ENCODE peak calls at places on chromosomes 3 and 15, in six cellular contexts. U is heart right ventricle, W is Peyer's patch, R is tibial nerve, X is OCI-LY7, V is stomach. H is an unnamed sample.

GRCh38 chr3:14925729-14926591 is 21.4 kb upstream of the NR2C2 start:
- DNase-seq in U (no peak), W (peak; percentile 69), R (no peak), X (peak; percentile 71), V (no peak), H (no peak)

GRCh38 chr3:119428538-119428937 is 34.9 kb downstream of the TMEM39A start:
- DNase-seq in U (no peak), W (no peak), R (no peak), X (peak; percentile 26), V (no peak), H (no peak)

GRCh38 chr3:38599886-38600285 is 49.6 kb downstream of the SCN5A start:
- DNase-seq in U (no peak), W (no peak), R (no peak), X (no peak), V (no peak), H (no peak)

GRCh38 chr15:78565951-78566774 is 843 bp downstream of the CHRNA5 start:
- DNase-seq in U (no peak), W (no peak), R (no peak), X (no peak), V (no peak), H (no peak)

GRCh38 chr3:81758275-81758674 is 3.2 kb downstream of the GBE1 start:
- DNase-seq in U (no peak), W (no peak), R (no peak), X (no peak), V (no peak), H (no peak)

GRCh38 chr3:70919661-70920060 is 607.2 kb upstream of the MDFIC2 start:
- DNase-seq in U (no peak), W (no peak), R (no peak), X (no peak), V (no peak), H (no peak)

GRCh38 chr3:41507336-41508062 is 308.2 kb downstream of the CTNNB1 start:
- DNase-seq in U (no peak), W (no peak), R (no peak), X (no peak), V (no peak), H (no peak)

GRCh38 chr15:70362911-70363310 is 265.2 kb upstream of the TLE3 start:
- DNase-seq in U (peak; percentile 32), W (no peak), R (no peak), X (peak; percentile 10), V (peak; percentile 63), H (peak; percentile 69)

GRCh38 chr3:145124886-145125285 is 1036.1 kb downstream of the PLOD2 start:
- DNase-seq in U (no peak), W (no peak), R (no peak), X (no peak), V (no peak), H (no peak)

GRCh38 chr15:100464895-100465294 is 63.9 kb downstream of the CERS3 start:
- DNase-seq in U (no peak), W (no peak), R (no peak), X (peak; percentile 50), V (no peak), H (no peak)

GRCh38 chr3:171309906-171310359 is 150.3 kb downstream of the TNIK start:
- DNase-seq in U (no peak), W (no peak), R (no peak), X (no peak), V (no peak), H (no peak)

GRCh38 chr3:170780955-170781354 is 89.0 kb downstream of the RPL22L1 start:
- DNase-seq in U (no peak), W (no peak), R (no peak), X (no peak), V (no peak), H (no peak)

GRCh38 chr15:74345051-74345450 is 22.4 kb downstream of the CYP11A1 start:
- DNase-seq in U (no peak), W (no peak), R (no peak), X (no peak), V (no peak), H (peak; percentile 58)

GRCh38 chr3:190044142-190044541 is 76.6 kb downstream of the P3H2 start:
- DNase-seq in U (no peak), W (no peak), R (no peak), X (no peak), V (no peak), H (no peak)
- H3K27ac ChIP-seq in U (no peak overlapping the region), W (no peak overlapping the region), R (no peak overlapping the region), X (no peak overlapping the region), V (no peak overlapping the region), H (no peak overlapping the region)

GRCh38 chr15:39873978-39874377 is 46.1 kb downstream of the GPR176 start:
- DNase-seq in U (no peak), W (no peak), R (no peak), X (no peak), V (no peak), H (no peak)

GRCh38 chr15:39878401-39878775 is 41.7 kb downstream of the GPR176 start:
- DNase-seq in U (no peak), W (no peak), R (no peak), X (no peak), V (no peak), H (no peak)

GRCh38 chr15:39869858-39870515 is 50.1 kb downstream of the GPR176 start:
- DNase-seq in U (no peak), W (no peak), R (no peak), X (no peak), V (no peak), H (no peak)

GRCh38 chr15:39869251-39869650 is 50.8 kb downstream of the GPR176 start:
- DNase-seq in U (no peak), W (no peak), R (no peak), X (no peak), V (no peak), H (no peak)

GRCh38 chr15:39874890-39875549 is 45.0 kb downstream of the GPR176 start:
- DNase-seq in U (no peak), W (peak; percentile 57), R (no peak), X (peak; percentile 33), V (peak; percentile 36), H (no peak)
- TF ChIP-seq CTCF in U (peak; percentile 22), W (no peak), R (peak; percentile 23), X (peak; percentile 80), V (peak; percentile 45), H (no peak)

GRCh38 chr15:95416576-95416975 is 913.9 kb upstream of the NR2F2 start:
- DNase-seq in U (no peak), W (no peak), R (no peak), X (no peak), V (no peak), H (no peak)
- H3K27ac ChIP-seq in U (no peak overlapping the region), W (no peak overlapping the region), R (no peak overlapping the region), X (no peak overlapping the region), V (no peak overlapping the region), H (peak overlapping the region; percentile 53)

GRCh38 chr3:132981746-132982145 is 56.4 kb upstream of the TMEM108 start:
- DNase-seq in U (no peak), W (no peak), R (no peak), X (no peak), V (no peak), H (no peak)
- TF ChIP-seq CTCF in U (no peak), W (no peak), R (no peak), X (no peak), V (no peak), H (no peak)

GRCh38 chr3:11541321-11542303 is 102.1 kb downstream of the VGLL4 start:
- DNase-seq in U (no peak), W (no peak), R (peak; percentile 6), X (no peak), V (no peak), H (no peak)

GRCh38 chr3:11539218-11539617 is 104.5 kb downstream of the VGLL4 start:
- DNase-seq in U (no peak), W (no peak), R (no peak), X (no peak), V (no peak), H (no peak)

GRCh38 chr3:11538581-11538980 is 105.1 kb downstream of the VGLL4 start:
- DNase-seq in U (no peak), W (no peak), R (no peak), X (no peak), V (no peak), H (no peak)

GRCh38 chr3:11536936-11537612 is 106.6 kb downstream of the VGLL4 start:
- DNase-seq in U (no peak), W (no peak), R (no peak), X (no peak), V (no peak), H (no peak)

GRCh38 chr3:11539677-11540076 is 104.0 kb downstream of the VGLL4 start:
- DNase-seq in U (no peak), W (no peak), R (no peak), X (no peak), V (no peak), H (no peak)
- H3K27ac ChIP-seq in U (no peak overlapping the region), W (no peak overlapping the region), R (no peak overlapping the region), X (no peak overlapping the region), V (no peak overlapping the region), H (no peak overlapping the region)

H was measured in coronary artery.